ENCODE peak calls at places on chromosomes 2 and 18, in nine cellular contexts. J is H9, Y is endodermal cell, O is HCT116, P is mammary epithelial cell, S is brain microvascular endothelial cell, M is astrocyte, H is IMR-90, W is heart left ventricle. C is an unnamed sample.
A peak's percentile ranks its signal among the peaks of the same experiment; 100 is the strongest.

GRCh38 chr2:8966123-8966908 is 37.2 kb downstream of the MBOAT2 start:
- DNase-seq in J (no peak), Y (no peak), O (no peak), P (peak; percentile 50), S (peak; percentile 27), M (peak; percentile 64), H (peak; percentile 36), W (no peak), C (peak; percentile 33)

GRCh38 chr18:38868757-38869156 is 1303.2 kb upstream of the CELF4 start:
- DNase-seq in J (no peak), Y (no peak), O (no peak), P (no peak), S (no peak), M (no peak), H (no peak), W (no peak), C (no peak)

GRCh38 chr2:9078405-9078804 is 74.9 kb upstream of the MBOAT2 start:
- DNase-seq in J (no peak), Y (no peak), O (no peak), P (no peak), S (no peak), M (no peak), H (no peak), W (no peak), C (no peak)

GRCh38 chr2:200130762-200131166 is 175.4 kb downstream of the MAIP1 start:
- DNase-seq in J (no peak), Y (no peak), O (no peak), P (no peak), S (peak; percentile 77), M (peak; percentile 48), H (peak; percentile 36), W (no peak), C (no peak)

GRCh38 chr2:156340377-156340776 is 7.9 kb upstream of the NR4A2 start:
- DNase-seq in J (no peak), Y (no peak), O (no peak), P (no peak), S (no peak), M (no peak), H (no peak), W (no peak), C (no peak)

GRCh38 chr2:238900511-238900910 is 52.6 kb downstream of the TWIST2 start:
- DNase-seq in J (no peak), Y (no peak), O (no peak), P (no peak), S (no peak), M (no peak), H (peak; percentile 18), W (no peak), C (no peak)

GRCh38 chr18:5868218-5868904 is 27.0 kb downstream of the TMEM200C start:
- DNase-seq in J (peak; percentile 78), Y (peak; percentile 92), O (no peak), P (peak; percentile 66), S (peak; percentile 79), M (peak; percentile 69), H (peak; percentile 88), W (peak; percentile 65), C (peak; percentile 53)

GRCh38 chr2:128313076-128313836 is 5.4 kb downstream of the HS6ST1 start:
- DNase-seq in J (peak; percentile 39), Y (peak; percentile 75), O (peak; percentile 18), P (peak; percentile 45), S (no peak), M (peak; percentile 66), H (peak; percentile 63), W (no peak), C (no peak)

GRCh38 chr18:4017479-4017878 is 437.6 kb downstream of the DLGAP1 start:
- DNase-seq in J (peak; percentile 65), Y (peak; percentile 78), O (peak; percentile 38), P (no peak), S (no peak), M (no peak), H (peak; percentile 2), W (no peak), C (no peak)

GRCh38 chr2:134593500-134593899 is 125.3 kb downstream of the TMEM163 start:
- DNase-seq in J (no peak), Y (no peak), O (no peak), P (no peak), S (no peak), M (no peak), H (no peak), W (no peak), C (no peak)

GRCh38 chr2:231397011-231397927 is 1.8 kb downstream of the B3GNT7 start:
- DNase-seq in J (no peak), Y (no peak), O (no peak), P (peak; percentile 21), S (no peak), M (no peak), H (no peak), W (no peak), C (no peak)

GRCh38 chr2:177984739-177985138 is 87.8 kb downstream of the PDE11A start:
- DNase-seq in J (no peak), Y (no peak), O (no peak), P (no peak), S (no peak), M (peak; percentile 43), H (peak; percentile 32), W (no peak), C (no peak)

GRCh38 chr2:42935692-42936631 is 143.6 kb upstream of the HAAO start:
- DNase-seq in J (no peak), Y (no peak), O (no peak), P (no peak), S (no peak), M (no peak), H (no peak), W (no peak), C (no peak)

GRCh38 chr2:42938671-42939370 is 146.4 kb upstream of the HAAO start:
- DNase-seq in J (no peak), Y (no peak), O (no peak), P (no peak), S (no peak), M (no peak), H (no peak), W (no peak), C (no peak)

GRCh38 chr2:42936632-42936996 is 144.2 kb upstream of the HAAO start:
- DNase-seq in J (no peak), Y (no peak), O (no peak), P (no peak), S (no peak), M (no peak), H (no peak), W (no peak), C (no peak)

GRCh38 chr2:42939411-42940206 is 147.2 kb upstream of the HAAO start:
- DNase-seq in J (no peak), Y (peak; percentile 54), O (no peak), P (no peak), S (no peak), M (no peak), H (no peak), W (no peak), C (no peak)

DNA sequence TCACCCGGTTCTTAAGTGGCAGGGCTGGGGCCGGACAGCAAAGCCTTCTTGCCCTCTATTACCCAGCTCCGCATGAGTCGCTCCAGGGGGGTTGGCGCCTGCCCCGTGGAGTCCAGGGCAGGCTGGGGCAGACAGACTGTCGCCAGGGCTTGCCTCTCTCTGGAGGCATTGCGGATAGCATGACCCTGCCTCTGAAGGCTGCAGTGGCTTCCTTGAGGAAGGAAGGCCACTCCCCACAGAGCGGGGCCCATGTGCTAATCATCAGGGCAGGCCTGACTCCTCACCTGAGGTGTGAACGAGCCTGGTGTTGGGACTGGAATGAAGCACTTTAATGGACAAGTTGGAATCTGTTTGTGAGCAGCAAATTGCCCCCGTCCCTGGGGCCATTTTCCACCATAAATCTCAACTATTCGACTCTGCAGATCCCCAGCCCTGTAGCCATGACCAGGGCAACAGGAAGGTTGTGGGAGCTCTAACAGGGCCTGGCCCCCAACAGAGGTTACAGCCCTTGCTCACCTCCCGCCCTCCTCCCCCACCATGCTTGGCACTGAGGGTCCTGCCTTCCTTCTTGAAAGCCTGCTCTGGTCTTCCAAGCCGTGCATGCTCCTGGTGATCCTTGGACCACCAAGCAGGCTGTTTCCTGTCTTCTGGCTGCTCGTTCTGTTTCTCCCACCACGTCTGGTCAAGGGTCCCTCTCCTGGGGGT is 144.9 kb upstream of the HAAO start:
- DNase-seq in J (no peak), Y (peak; percentile 71), O (no peak), P (peak; percentile 79), S (no peak), M (no peak), H (no peak), W (peak; percentile 50), C (peak; percentile 82)
- H3K27ac ChIP-seq in J (no peak overlapping the region), Y (no peak overlapping the region), O (no peak overlapping the region), P (no peak overlapping the region), S (no peak overlapping the region), M (no peak overlapping the region), H (no peak overlapping the region), W (peak overlapping the region; percentile 18), C (no peak overlapping the region)

DNA sequence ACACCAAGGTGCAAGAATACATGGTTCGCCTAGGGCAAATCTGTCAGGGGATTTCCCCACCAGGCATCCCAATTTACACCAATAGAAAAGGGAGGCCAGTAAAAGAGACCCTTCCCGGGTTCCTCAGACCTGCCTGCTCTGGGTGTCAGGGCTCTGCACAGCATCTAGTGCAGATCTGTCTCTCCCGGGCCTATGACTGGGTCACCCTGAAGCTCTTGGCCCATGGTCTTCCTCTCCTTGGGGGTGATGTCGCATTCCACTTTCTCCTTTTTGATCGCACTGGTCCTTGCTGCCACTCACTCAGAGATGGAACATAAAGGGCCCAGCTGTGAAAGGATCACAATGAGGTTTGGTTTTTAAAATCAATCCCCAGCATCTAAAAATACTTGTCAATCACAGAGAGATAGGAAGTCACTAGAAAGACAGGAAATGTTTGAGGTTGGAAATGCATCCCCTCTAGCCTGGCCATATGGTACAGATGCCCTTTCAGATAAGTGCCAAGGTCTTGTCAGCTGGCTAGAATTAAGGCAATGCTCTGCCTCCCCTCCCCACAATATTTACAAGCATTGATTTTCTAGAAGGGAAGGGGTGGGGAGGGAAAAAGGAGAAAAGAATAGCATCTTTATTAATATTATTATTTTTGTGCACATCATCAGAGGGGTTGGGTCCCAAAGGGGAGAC is 34.9 kb upstream of the AFTPH start:
- DNase-seq in J (no peak), Y (no peak), O (no peak), P (no peak), S (no peak), M (no peak), H (no peak), W (no peak), C (no peak)
- H3K27me3 ChIP-seq in J (no peaks in the 10 kb centered on the region), Y (no peaks in the 10 kb centered on the region), O (no peaks in the 10 kb centered on the region), P (no peaks in the 10 kb centered on the region), S (peaks cover 14% of the 10 kb centered on the region), M (peaks cover 45% of the 10 kb centered on the region), H (peaks cover 51% of the 10 kb centered on the region), W (no peaks in the 10 kb centered on the region), C (no peaks in the 10 kb centered on the region)

DNA sequence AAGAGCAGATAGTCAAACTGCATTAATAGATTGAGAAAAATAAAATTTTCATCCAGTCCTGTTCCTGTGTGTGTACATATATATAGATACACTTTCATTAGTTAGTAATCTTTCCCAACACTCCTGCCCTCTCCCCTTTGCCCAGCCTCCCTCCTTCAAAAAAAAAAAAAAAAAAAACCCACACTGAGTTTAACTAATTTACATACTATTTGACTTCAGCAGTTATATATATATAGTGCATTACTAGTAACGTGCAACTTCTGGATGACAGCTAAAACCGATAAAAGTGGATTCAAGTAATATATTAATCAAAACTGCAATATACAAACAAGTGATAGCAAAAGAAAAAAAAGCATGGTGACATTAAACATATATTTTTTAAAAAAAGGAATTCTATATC is 1.4 kb downstream of the FIGN start:
- DNase-seq in J (no peak), Y (no peak), O (no peak), P (no peak), S (no peak), M (no peak), H (no peak), W (no peak), C (no peak)
- H3K27ac ChIP-seq in J (no peak overlapping the region), Y (no peak overlapping the region), O (no peak overlapping the region), P (peak overlapping the region; percentile 80), S (no peak overlapping the region), M (peak overlapping the region; percentile 95), H (no peak overlapping the region), W (peak overlapping the region; percentile 87), C (no peak overlapping the region)

GRCh38 chr18:33577688-33578370 is at the start of gene ASXL3:
- DNase-seq in J (peak; percentile 40), Y (peak; percentile 61), O (no peak), P (no peak), S (no peak), M (peak; percentile 8), H (no peak), W (peak; percentile 44), C (no peak)
- H3K27me3 ChIP-seq in J (peaks cover 5% of the 10 kb centered on the region), Y (peaks cover 54% of the 10 kb centered on the region), O (no peaks in the 10 kb centered on the region), P (peaks cover 49% of the 10 kb centered on the region), S (no peaks in the 10 kb centered on the region), M (peaks cover 6% of the 10 kb centered on the region), H (peaks cover 20% of the 10 kb centered on the region), W (no peaks in the 10 kb centered on the region), C (peaks cover 70% of the 10 kb centered on the region)

C was measured in foreskin keratinocyte.